ENCODE peak calls at places on chromosomes 16 and 17, in nine cellular contexts. U, N, D, T, O, Y, B, M and X are unnamed samples.
A peak's percentile ranks its signal among the peaks of the same experiment; 100 is the strongest.

GRCh38 chr16:66137853-66138252 is 228.6 kb upstream of the CDH5 start:
- DNase-seq in U (no peak), N (no peak), D (no peak), T (no peak), O (no peak), Y (no peak), B (no peak), M (no peak), X (no peak)

GRCh38 chr16:75494696-75495601 is at the start of gene CHST6:
- DNase-seq in U (no peak), N (no peak), D (no peak), T (peak; percentile 43), O (peak; percentile 6), Y (peak; percentile 48), B (peak; percentile 56), M (peak; percentile 64), X (peak; percentile 85)

GRCh38 chr16:84096447-84097005 is 20.2 kb downstream of the MBTPS1 start:
- DNase-seq in U (peak; percentile 75), N (no peak), D (no peak), T (no peak), O (no peak), Y (no peak), B (no peak), M (no peak), X (no peak)

GRCh38 chr17:67026341-67026740 is 18.0 kb upstream of the CACNG1 start:
- DNase-seq in U (no peak), N (no peak), D (no peak), T (no peak), O (no peak), Y (no peak), B (no peak), M (no peak), X (no peak)

GRCh38 chr16:57539072-57539796 is 2.9 kb upstream of the CCDC102A start:
- DNase-seq in U (no peak), N (no peak), D (no peak), T (no peak), O (no peak), Y (no peak), B (no peak), M (no peak), X (peak; percentile 57)

GRCh38 chr16:814974-815373 is 14.4 kb upstream of the GNG13 start:
- DNase-seq in U (no peak), N (no peak), D (no peak), T (peak; percentile 71), O (no peak), Y (no peak), B (no peak), M (no peak), X (no peak)

GRCh38 chr17:55845385-55845784 is 94.5 kb downstream of the PCTP start:
- DNase-seq in U (no peak), N (no peak), D (peak; percentile 67), T (peak; percentile 54), O (no peak), Y (no peak), B (peak; percentile 67), M (peak; percentile 43), X (peak; percentile 57)

GRCh38 chr17:73042225-73042624 is 50.3 kb downstream of the SLC39A11 start:
- DNase-seq in U (no peak), N (no peak), D (no peak), T (no peak), O (no peak), Y (no peak), B (no peak), M (no peak), X (no peak)

GRCh38 chr16:64365448-64365858 is 756.4 kb downstream of the CDH11 start:
- DNase-seq in U (peak; percentile 62), N (no peak), D (no peak), T (no peak), O (no peak), Y (no peak), B (no peak), M (no peak), X (no peak)

GRCh38 chr16:17364319-17365210 is 106.2 kb downstream of the XYLT1 start:
- DNase-seq in U (no peak), N (no peak), D (no peak), T (peak; percentile 87), O (no peak), Y (no peak), B (no peak), M (no peak), X (no peak)

GRCh38 chr16:4846503-4846900 is 586 bp downstream of the GLYR1 start:
- DNase-seq in U (peak; percentile 18), N (no peak), D (peak; percentile 73), T (peak; percentile 64), O (no peak), Y (no peak), B (peak; percentile 78), M (no peak), X (peak; percentile 66)

GRCh38 chr16:22664561-22664997 is 149.4 kb upstream of the HS3ST2 start:
- DNase-seq in U (peak; percentile 50), N (no peak), D (peak; percentile 40), T (no peak), O (no peak), Y (no peak), B (no peak), M (peak; percentile 52), X (no peak)

GRCh38 chr17:67440311-67441051 is 63.4 kb downstream of the PITPNC1 start:
- DNase-seq in U (no peak), N (no peak), D (no peak), T (peak; percentile 33), O (no peak), Y (no peak), B (no peak), M (no peak), X (no peak)

GRCh38 chr17:41660221-41660711 is 28.4 kb upstream of the EIF1 start:
- DNase-seq in U (no peak), N (no peak), D (no peak), T (no peak), O (no peak), Y (no peak), B (peak; percentile 28), M (no peak), X (peak; percentile 8)

GRCh38 chr17:7707446-7707845 is 2.4 kb downstream of the EFNB3 start:
- DNase-seq in U (no peak), N (no peak), D (no peak), T (no peak), O (no peak), Y (no peak), B (no peak), M (no peak), X (no peak)

GRCh38 chr16:89564476-89565255 is 4.2 kb downstream of the RPL13 start:
- DNase-seq in U (no peak), N (no peak), D (no peak), T (peak; percentile 50), O (no peak), Y (no peak), B (no peak), M (no peak), X (no peak)

GRCh38 chr17:39598635-39599005 is 9.1 kb downstream of the NEUROD2 start:
- DNase-seq in U (no peak), N (no peak), D (no peak), T (no peak), O (no peak), Y (no peak), B (no peak), M (no peak), X (no peak)

GRCh38 chr16:30009085-30009862 is 1.6 kb downstream of the DOC2A start:
- DNase-seq in U (no peak), N (no peak), D (no peak), T (no peak), O (no peak), Y (no peak), B (no peak), M (no peak), X (no peak)

GRCh38 chr17:29826045-29826692 is 103.9 kb downstream of the SSH2 start:
- DNase-seq in U (no peak), N (peak; percentile 27), D (no peak), T (no peak), O (no peak), Y (no peak), B (no peak), M (no peak), X (no peak)